ENCODE peak calls at places on chromosomes 16 and 17, in six cellular contexts. V, M, C, X, K and Z are unnamed samples.

GRCh38 chr17:82213251-82214011 is 789 bp upstream of the CCDC57 start:
- DNase-seq in X (peak; percentile 64), K (peak; percentile 43), C (no peak), V (peak; percentile 72), M (peak; percentile 89), Z (peak; percentile 68)

GRCh38 chr17:14211246-14211645 is 25.4 kb downstream of the CDRT15 start:
- DNase-seq in M (no peak), V (no peak), C (no peak), K (no peak), X (no peak), Z (no peak)

GRCh38 chr16:25713785-25714570 is 22.2 kb downstream of the HS3ST4 start:
- DNase-seq in V (no peak), M (no peak), X (peak; percentile 85), K (no peak), C (no peak), Z (no peak)

GRCh38 chr16:1163567-1164055 is 10.7 kb downstream of the CACNA1H start:
- DNase-seq in X (no peak), M (peak; percentile 45), C (no peak), V (peak; percentile 71), K (no peak), Z (no peak)

GRCh38 chr17:76408037-76408849 is 23.8 kb downstream of the SPHK1 start:
- DNase-seq in C (no peak), K (peak; percentile 83), M (peak; percentile 39), X (peak; percentile 63), V (no peak), Z (peak; percentile 84)

GRCh38 chr17:73302189-73302588 is 9.6 kb downstream of the CDC42EP4 start:
- DNase-seq in K (no peak), M (no peak), V (peak; percentile 83), X (no peak), C (no peak), Z (no peak)

GRCh38 chr16:80656731-80657150 is 115.9 kb downstream of the DYNLRB2 start:
- DNase-seq in C (no peak), K (no peak), X (no peak), V (no peak), M (no peak), Z (no peak)

GRCh38 chr17:80795737-80796136 is 195.9 kb upstream of the CHMP6 start:
- DNase-seq in X (no peak), M (no peak), V (no peak), K (no peak), C (peak; percentile 70), Z (peak; percentile 46)

GRCh38 chr16:50917941-50918340 is 176.1 kb downstream of the CYLD start:
- DNase-seq in C (no peak), M (no peak), V (no peak), K (no peak), X (no peak), Z (no peak)

GRCh38 chr16:89187337-89188063 is 12.8 kb downstream of the SLC22A31 start:
- DNase-seq in X (peak; percentile 62), C (no peak), K (no peak), V (no peak), M (no peak), Z (peak; percentile 46)

GRCh38 chr17:82946081-82946480 is 106.3 kb upstream of the ZNF750 start:
- DNase-seq in X (no peak), M (no peak), C (no peak), V (no peak), K (no peak), Z (no peak)

GRCh38 chr16:46736695-46737094 is 11.4 kb downstream of the MYLK3 start:
- DNase-seq in K (no peak), M (no peak), X (no peak), V (no peak), C (no peak), Z (no peak)

GRCh38 chr17:30827082-30827481 is 2.6 kb upstream of the CRLF3 start:
- DNase-seq in K (no peak), X (no peak), C (no peak), M (no peak), V (no peak), Z (no peak)

GRCh38 chr17:30829022-30829421 is 2.7 kb upstream of the ATAD5 start:
- DNase-seq in M (no peak), C (no peak), X (no peak), V (no peak), K (no peak), Z (no peak)

GRCh38 chr17:30832438-30832790 is 648 bp downstream of the ATAD5 start:
- DNase-seq in V (no peak), M (no peak), X (no peak), K (no peak), C (no peak), Z (no peak)

GRCh38 chr17:30831257-30831656 is 509 bp upstream of the ATAD5 start:
- DNase-seq in V (no peak), C (no peak), M (peak; percentile 5), K (no peak), X (peak; percentile 23), Z (no peak)

GRCh38 chr17:30831663-30832437 is at the start of gene ATAD5:
- DNase-seq in V (peak; percentile 88), C (peak; percentile 93), X (peak; percentile 89), K (peak; percentile 90), M (peak; percentile 91), Z (peak; percentile 94)
- TF ChIP-seq CTCF in V (no peak), C (no peak), X (no peak), K (no peak), M (no peak), Z (no peak)

GRCh38 chr17:62971853-62972252 is 5.8 kb downstream of the TANC2 start:
- DNase-seq in C (no peak), X (no peak), V (no peak), K (no peak), M (no peak), Z (no peak)
- H3K36me3 ChIP-seq in C (no peaks in the 10 kb centered on the region), X (no peaks in the 10 kb centered on the region), V (no peaks in the 10 kb centered on the region), K (no peaks in the 10 kb centered on the region), M (peaks cover 1% of the 10 kb centered on the region), Z (no peaks in the 10 kb centered on the region)

GRCh38 chr16:2963611-2964415 is at the start of gene KREMEN2:
- DNase-seq in M (no peak), K (peak; percentile 30), C (no peak), V (no peak), X (peak; percentile 83), Z (peak; percentile 10)
- TF ChIP-seq CTCF in M (no peak), K (no peak), C (no peak), V (no peak), X (no peak), Z (no peak)

GRCh38 chr16:23624092-23624491 is 17.0 kb downstream of the PALB2 start:
- DNase-seq in C (no peak), M (no peak), K (no peak), V (no peak), X (no peak), Z (no peak)

GRCh38 chr16:23634461-23635036 is 6.6 kb downstream of the PALB2 start:
- DNase-seq in M (no peak), C (no peak), X (no peak), V (no peak), K (no peak), Z (no peak)

GRCh38 chr16:23629516-23629915 is 11.6 kb downstream of the PALB2 start:
- DNase-seq in C (no peak), V (no peak), M (no peak), K (no peak), X (no peak), Z (no peak)
- H3K36me3 ChIP-seq in C (peaks cover 73% of the 10 kb centered on the region), V (peaks cover 18% of the 10 kb centered on the region), M (peaks cover 28% of the 10 kb centered on the region), K (no peaks in the 10 kb centered on the region), X (peaks cover 35% of the 10 kb centered on the region), Z (no peaks in the 10 kb centered on the region)

GRCh38 chr17:2402517-2402916 is 1.7 kb upstream of the MNT start:
- DNase-seq in K (peak; percentile 42), V (no peak), C (no peak), X (no peak), M (no peak), Z (no peak)

GRCh38 chr17:2401426-2402221 is 764 bp upstream of the MNT start:
- DNase-seq in M (peak; percentile 99), X (peak; percentile 100), V (peak; percentile 99), C (peak; percentile 100), K (peak; percentile 100), Z (peak; percentile 100)

GRCh38 chr17:2399572-2400473 is 1.0 kb downstream of the MNT start:
- DNase-seq in K (peak; percentile 98), C (peak; percentile 96), X (peak; percentile 97), M (peak; percentile 94), V (peak; percentile 85), Z (peak; percentile 98)

GRCh38 chr17:2400474-2400866 is 390 bp downstream of the MNT start:
- DNase-seq in X (peak; percentile 69), V (no peak), K (peak; percentile 67), M (no peak), C (peak; percentile 48), Z (peak; percentile 64)

GRCh38 chr17:2400877-2401425 is at the start of gene MNT:
- DNase-seq in C (peak; percentile 94), K (peak; percentile 95), X (peak; percentile 97), V (peak; percentile 87), M (peak; percentile 92), Z (peak; percentile 94)
- TF ChIP-seq CTCF in C (peak; percentile 19), K (no peak), X (no peak), V (no peak), M (no peak), Z (no peak)

GRCh38 chr16:86478779-86479178 is 31.5 kb upstream of the FOXF1 start:
- DNase-seq in M (no peak), X (no peak), C (no peak), V (no peak), K (no peak), Z (no peak)
- H3K36me3 ChIP-seq in M (peaks cover 59% of the 10 kb centered on the region), X (no peaks in the 10 kb centered on the region), C (no peaks in the 10 kb centered on the region), V (no peaks in the 10 kb centered on the region), K (no peaks in the 10 kb centered on the region), Z (no peaks in the 10 kb centered on the region)

DNA sequence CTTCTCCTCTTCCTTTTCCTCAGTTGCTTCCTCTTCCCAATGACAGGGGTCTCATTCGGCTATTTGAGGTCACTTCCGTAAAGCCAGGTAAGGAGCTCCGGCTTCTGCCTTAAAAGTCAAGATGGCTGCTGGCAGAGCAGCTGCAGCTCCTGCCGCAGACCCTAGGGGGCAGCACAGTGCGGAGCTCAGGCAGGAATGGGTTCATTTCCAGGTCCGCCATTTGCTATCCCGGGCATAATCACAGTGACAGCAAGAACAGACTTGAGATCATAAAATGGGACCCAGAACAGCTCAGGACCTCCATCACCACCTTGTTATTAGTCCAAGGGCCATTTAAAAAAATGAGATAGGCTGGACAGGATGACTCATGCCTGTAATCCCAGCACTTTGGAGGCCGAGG is 199.5 kb downstream of the ZNF18 start:
- DNase-seq in K (no peak), C (no peak), V (no peak), X (peak; percentile 6), M (no peak), Z (no peak)
- TF ChIP-seq CTCF in K (no peak), C (no peak), V (no peak), X (peak; percentile 53), M (no peak), Z (no peak)

GRCh38 chr16:2455081-2455845 is 4.6 kb upstream of the TEDC2 start:
- DNase-seq in C (no peak), V (no peak), X (no peak), M (no peak), K (no peak), Z (no peak)
- H3K36me3 ChIP-seq in C (peaks cover 7% of the 10 kb centered on the region), V (peaks cover 14% of the 10 kb centered on the region), X (peaks cover 77% of the 10 kb centered on the region), M (peaks cover 29% of the 10 kb centered on the region), K (no peaks in the 10 kb centered on the region), Z (no peaks in the 10 kb centered on the region)